ENCODE peak calls at places on chromosomes 16 and 17, in five cellular contexts. W is heart right ventricle; L is prostate gland; I is stimulated activated CD4-positive, alpha-beta T cell treated with anti-CD3 and anti-CD28 coated beads, Interleukin-12 subunit alpha, Interleukin-12 subunit beta, amount 100 ng/mL, for 48 hours; P is Kasumi-1. R is an unnamed sample.

GRCh38 chr16:30340621-30341020 is 14.5 kb downstream of the CD2BP2 start:
- DNase-seq in W (no peak), L (no peak), I (no peak), P (no peak), R (no peak)

GRCh38 chr16:13377143-13377542 is 475.7 kb downstream of the SHISA9 start:
- DNase-seq in W (no peak), L (no peak), I (no peak), P (no peak), R (no peak)

GRCh38 chr16:1613728-1614225 is 1.6 kb downstream of the CRAMP1 start:
- DNase-seq in W (no peak), L (peak), I (no peak), P (no peak), R (no peak)

GRCh38 chr16:28596840-28597691 is at the start of gene SULT1A2:
- DNase-seq in W (no peak), L (no peak), I (no peak), P (no peak), R (peak)

GRCh38 chr17:21292867-21293845 is 8.6 kb downstream of the MAP2K3 start:
- DNase-seq in W (no peak), L (no peak), I (no peak), P (no peak), R (no peak)

GRCh38 chr16:30491744-30492308 is 19.3 kb downstream of the ITGAL start:
- DNase-seq in W (no peak), L (peak), I (no peak), P (peak), R (no peak)

GRCh38 chr16:86676216-86676800 is 98.0 kb downstream of the FOXL1 start:
- DNase-seq in W (no peak), L (no peak), I (no peak), P (no peak), R (no peak)

GRCh38 chr16:88936008-88936912 is 40.7 kb downstream of the CBFA2T3 start:
- DNase-seq in W (peak), L (no peak), I (no peak), P (peak), R (no peak)

GRCh38 chr17:6327007-6327406 is 107.9 kb downstream of the AIPL1 start:
- DNase-seq in W (peak), L (no peak), I (no peak), P (no peak), R (peak)

GRCh38 chr17:45149037-45149668 is 878 bp downstream of the HEXIM1 start:
- DNase-seq in W (peak), L (peak), I (peak), P (peak), R (peak)

GRCh38 chr17:9332164-9332527 is 243.5 kb downstream of the STX8 start:
- DNase-seq in W (no peak), L (no peak), I (no peak), P (no peak), R (no peak)

R was measured in lung.